ENCODE peak calls at places on chromosomes 1 and 21, in four cellular contexts. D is GM12878, C is HepG2, H is K562. I is an unnamed sample.

GRCh38 chr1:228141871-228142615 is 2.0 kb downstream of the GUK1 start:
- DNase-seq in D (no peak), C (no peak), H (no peak), I (no peak)

GRCh38 chr1:154351363-154352068 is 26.2 kb downstream of the ATP8B2 start:
- DNase-seq in D (no peak), C (peak), H (no peak), I (no peak)

GRCh38 chr1:154325583-154326545 is 539 bp downstream of the ATP8B2 start:
- DNase-seq in D (no peak), C (peak), H (peak), I (peak)

GRCh38 chr1:243924188-243924587 is 74.1 kb upstream of the AKT3 start:
- DNase-seq in D (no peak), C (no peak), H (no peak), I (no peak)

GRCh38 chr21:41958886-41959563 is 5.2 kb upstream of the C2CD2 start:
- DNase-seq in D (no peak), C (no peak), H (no peak), I (no peak)

GRCh38 chr1:172476218-172476811 is 32.4 kb upstream of the PIGC start:
- DNase-seq in D (no peak), C (no peak), H (no peak), I (no peak)

GRCh38 chr1:75861831-75862230 is 65.1 kb downstream of the MSH4 start:
- DNase-seq in D (no peak), C (peak), H (no peak), I (no peak)

GRCh38 chr1:79497193-79497773 is 490.8 kb upstream of the ADGRL4 start:
- DNase-seq in D (no peak), C (peak), H (peak), I (peak)

GRCh38 chr1:94334764-94335163 is 83.4 kb upstream of the ABCD3 start:
- DNase-seq in D (no peak), C (no peak), H (no peak), I (no peak)

GRCh38 chr1:32063261-32063681 is 9.5 kb upstream of the TMEM39B start:
- DNase-seq in D (no peak), C (peak), H (peak), I (peak)

GRCh38 chr1:243798726-243799125 is 51.3 kb downstream of the AKT3 start:
- DNase-seq in D (no peak), C (no peak), H (no peak), I (no peak)

GRCh38 chr1:64881281-64881680 is 85.1 kb downstream of the JAK1 start:
- DNase-seq in D (no peak), C (no peak), H (no peak), I (no peak)

GRCh38 chr1:71565267-71565666 is 484.4 kb upstream of the ZRANB2 start:
- DNase-seq in D (no peak), C (no peak), H (no peak), I (no peak)

DNA sequence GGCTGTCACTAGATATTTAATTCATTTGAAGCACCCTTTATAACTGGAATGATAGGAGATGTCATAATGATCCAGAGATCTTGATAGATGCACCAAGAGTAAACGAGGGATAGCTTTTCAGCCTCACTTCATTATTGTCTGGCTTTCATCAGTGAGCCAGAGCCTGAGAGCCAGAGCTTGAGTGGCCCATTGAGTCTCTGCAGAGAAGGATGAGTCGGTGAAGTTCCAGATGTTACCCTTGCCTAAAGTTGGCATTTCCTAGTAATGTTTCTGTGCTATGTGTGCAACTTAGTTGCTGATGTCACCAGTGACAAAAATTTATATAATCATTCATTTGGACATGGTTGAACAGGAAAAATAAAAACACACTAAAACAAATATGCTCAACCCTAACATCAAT is 11.6 kb upstream of the NTMT2 start:
- DNase-seq in D (no peak), C (no peak), H (no peak), I (no peak)
- TF ChIP-seq SP1 in D (no peak), C (no peak), H (no peak), I (no peak)

GRCh38 chr1:38915352-38915948 is 26.2 kb downstream of the RHBDL2 start:
- DNase-seq in D (no peak), C (no peak), H (peak), I (no peak)
- TF ChIP-seq FOXM1 in D (no peak), C (no peak), H (peak), I (no peak)

DNA sequence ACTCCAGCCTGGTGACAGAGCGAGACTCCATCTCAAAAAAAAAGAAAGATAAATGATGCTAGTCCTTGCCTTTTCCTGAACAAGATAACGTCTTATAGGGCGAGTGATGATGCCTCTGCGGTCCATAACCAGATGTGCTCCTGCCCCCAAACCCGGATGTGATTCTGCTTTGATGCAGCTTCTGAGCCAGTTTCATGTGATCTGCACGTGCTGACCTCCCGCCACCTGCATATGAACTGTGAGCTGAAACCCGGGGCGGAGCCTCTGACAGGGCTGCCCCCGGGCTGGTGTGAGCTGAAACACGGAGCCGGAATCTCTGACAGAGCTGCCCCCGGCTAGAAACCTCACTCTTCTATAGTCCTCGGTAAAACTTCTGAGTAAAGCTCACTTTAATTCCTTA is 1.3 kb downstream of the KRTAP12-4 start:
- DNase-seq in D (no peak), C (no peak), H (peak), I (no peak)
- TF ChIP-seq TARDBP in D (no peak), C (no peak), H (no peak), I (no peak)

GRCh38 chr21:26169611-26170470 is 729 bp downstream of the APP start:
- DNase-seq in D (no peak), C (no peak), H (no peak), I (peak)

GRCh38 chr21:26171310-26172100 is 935 bp upstream of the APP start:
- DNase-seq in D (no peak), C (no peak), H (no peak), I (no peak)

GRCh38 chr21:26167593-26167992 is 3.0 kb downstream of the APP start:
- DNase-seq in D (no peak), C (no peak), H (no peak), I (no peak)

GRCh38 chr21:26169061-26169610 is 1.4 kb downstream of the APP start:
- DNase-seq in D (peak), C (peak), H (no peak), I (peak)

DNA sequence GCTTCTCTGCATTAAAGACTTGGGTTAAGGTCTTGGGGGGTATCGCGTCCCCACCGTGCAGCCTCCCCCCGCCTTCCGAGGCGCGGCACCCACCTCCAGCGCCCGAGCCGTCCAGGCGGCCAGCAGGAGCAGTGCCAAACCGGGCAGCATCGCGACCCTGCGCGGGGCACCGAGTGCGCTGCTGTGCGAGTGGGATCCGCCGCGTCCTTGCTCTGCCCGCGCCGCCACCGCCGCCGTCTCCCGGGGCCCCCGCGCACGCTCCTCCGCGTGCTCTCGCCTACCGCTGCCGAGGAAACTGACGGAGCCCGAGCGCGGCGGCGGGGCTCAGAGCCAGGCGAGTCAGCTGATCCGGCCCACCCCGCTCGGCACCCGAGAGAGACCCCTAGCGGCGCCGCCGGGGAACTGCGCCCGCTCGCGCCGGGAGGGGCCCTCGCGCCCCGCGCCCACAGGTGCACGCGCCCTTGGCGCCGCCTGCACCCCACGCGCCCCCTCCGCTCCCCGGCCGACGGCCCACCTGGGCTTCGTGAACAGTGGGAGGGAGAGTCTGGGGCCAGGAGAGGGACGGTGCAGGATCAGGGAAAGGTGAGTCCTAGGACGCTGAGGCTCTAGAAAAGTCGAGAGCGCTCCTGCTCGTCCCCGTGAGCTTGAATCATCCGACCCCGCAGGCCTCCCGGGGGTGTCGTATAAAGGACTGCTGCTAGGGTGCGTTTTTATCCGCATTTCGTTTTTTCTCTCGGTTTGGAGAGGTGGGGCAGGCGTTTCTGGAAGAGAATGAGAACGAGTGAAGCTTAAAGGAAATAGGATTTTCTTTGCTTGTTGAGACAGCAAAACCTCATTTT is at the start of gene APP:
- DNase-seq in D (no peak), C (peak), H (peak), I (peak)
- TF ChIP-seq SP1 in D (no peak), C (no peak), H (no peak), I (no peak)

GRCh38 chr21:33063907-33064622 is 5.9 kb upstream of the OLIG1 start:
- DNase-seq in D (no peak), C (no peak), H (peak), I (no peak)
- TF ChIP-seq FOXM1 in D (no peak), C (no peak), H (no peak), I (no peak)

DNA sequence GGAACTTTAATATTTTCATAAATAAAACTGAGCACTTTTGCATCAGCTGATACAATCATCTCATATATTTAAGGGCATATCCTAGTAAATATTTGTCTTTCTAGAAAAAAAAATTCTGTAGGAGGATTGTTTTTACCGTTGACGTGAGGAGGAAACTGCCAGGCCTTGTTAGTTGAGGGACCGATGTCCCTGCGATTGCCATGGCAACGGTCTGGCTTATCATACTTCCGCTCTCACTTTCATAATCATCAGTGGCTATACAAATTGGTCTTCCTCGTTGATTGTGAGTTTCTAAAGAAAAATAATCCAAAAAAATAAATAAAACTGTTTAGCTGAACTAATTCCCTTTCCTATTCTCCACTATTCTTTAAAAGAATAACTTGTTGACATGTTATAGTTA is 69.3 kb upstream of the ANGPTL3 start:
- DNase-seq in D (no peak), C (no peak), H (no peak), I (no peak)
- TF ChIP-seq TARDBP in D (no peak), C (no peak), H (no peak), I (no peak)

GRCh38 chr1:19644761-19645543 is 841 bp downstream of the NBL1 start:
- DNase-seq in D (no peak), C (no peak), H (no peak), I (peak)
- TF ChIP-seq SP1 in D (no peak), C (no peak), H (no peak), I (no peak)

GRCh38 chr1:232110281-232111090 is 483.9 kb downstream of the DISC1 start:
- DNase-seq in D (no peak), C (no peak), H (no peak), I (no peak)
- TF ChIP-seq FOXM1 in D (no peak), C (no peak), H (no peak), I (no peak)

DNA sequence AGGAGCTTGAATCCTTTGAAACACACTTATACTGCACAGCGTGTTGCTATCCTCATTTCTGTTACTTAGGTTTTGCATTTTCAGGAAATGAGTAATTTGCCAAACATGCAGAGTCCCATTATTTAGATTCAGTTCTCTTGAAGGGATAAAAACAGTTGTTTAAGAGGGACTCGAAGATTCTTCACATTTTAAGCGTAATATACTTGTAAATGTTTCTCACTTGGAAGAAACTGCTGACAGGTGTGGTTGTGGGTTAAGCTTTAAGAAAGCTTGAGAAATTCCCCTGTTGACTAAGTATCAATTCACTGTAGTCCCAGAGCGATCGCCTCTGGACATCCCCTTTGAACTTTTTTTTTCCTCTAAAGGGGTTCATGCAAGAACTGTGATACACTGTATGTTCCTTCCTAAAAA is 30.6 kb upstream of the RGS1 start:
- DNase-seq in D (peak), C (no peak), H (no peak), I (no peak)
- TF ChIP-seq TARDBP in D (no peak), C (no peak), H (no peak), I (no peak)

DNA sequence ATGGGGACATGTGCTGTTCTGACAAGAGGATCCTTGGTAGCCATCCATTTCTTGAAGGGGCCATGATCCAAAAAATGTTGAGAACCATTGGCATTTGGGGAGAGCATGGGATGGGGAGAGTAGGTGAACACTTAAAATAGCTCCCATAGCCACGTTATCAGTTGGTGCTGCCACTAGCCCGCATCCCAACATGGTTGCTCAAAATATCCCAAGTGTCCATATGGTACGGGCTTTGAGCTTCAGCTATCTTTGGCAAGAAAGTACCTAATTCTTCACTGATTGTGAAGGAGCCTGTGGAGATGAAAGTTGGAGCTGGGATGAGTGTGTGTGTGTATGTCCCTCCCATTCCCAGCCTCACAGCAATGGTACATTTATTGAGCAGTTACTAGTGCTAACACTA is 3.1 kb upstream of the ZNF648 start:
- DNase-seq in D (no peak), C (no peak), H (no peak), I (no peak)
- TF ChIP-seq SP1 in D (no peak), C (no peak), H (no peak), I (no peak)